ENCODE peak calls at places on chromosomes 2 and 18, in nine cellular contexts. L is GM23338, R is K562, V is fibroblast of lung, C is tibial artery, I is fibroblast of pulmonary artery, T is left lung, A is MM.1S, Y is brain microvascular endothelial cell. F is an unnamed sample.

GRCh38 chr2:38650717-38651116 is 15.2 kb upstream of the GALM start:
- DNase-seq in V (no peak), C (no peak), T (no peak), L (no peak), R (no peak), A (no peak), I (no peak), Y (no peak), F (no peak)

GRCh38 chr18:35998967-35999366 is 26.5 kb downstream of the RMP24 start:
- DNase-seq in T (no peak), V (no peak), C (no peak), L (peak; percentile 26), Y (no peak), I (peak; percentile 22), R (peak; percentile 40), A (no peak), F (no peak)

GRCh38 chr2:216634317-216635148 is 1.3 kb downstream of the IGFBP2 start:
- DNase-seq in T (no peak), A (no peak), V (no peak), L (no peak), R (no peak), C (no peak), I (no peak), Y (no peak), F (peak; percentile 33)

GRCh38 chr2:206603269-206603668 is 39.0 kb upstream of the FAM237A start:
- DNase-seq in A (no peak), R (no peak), C (no peak), T (no peak), Y (no peak), L (no peak), V (no peak), I (no peak), F (no peak)

GRCh38 chr18:8991131-8991530 is 111.4 kb upstream of the NDUFV2 start:
- DNase-seq in T (no peak), Y (no peak), I (no peak), C (no peak), L (no peak), V (peak; percentile 27), A (no peak), R (no peak), F (no peak)

GRCh38 chr18:54734059-54734458 is 94.2 kb upstream of the RAB27B start:
- DNase-seq in I (peak; percentile 92), A (no peak), C (no peak), T (no peak), L (no peak), V (peak; percentile 98), Y (peak; percentile 93), R (peak; percentile 6), F (peak; percentile 92)

GRCh38 chr2:38261569-38262513 is 115.2 kb downstream of the ATL2 start:
- DNase-seq in T (no peak), V (no peak), L (no peak), I (no peak), R (no peak), C (no peak), A (no peak), Y (no peak), F (no peak)

GRCh38 chr2:96734899-96735585 is 4.8 kb downstream of the LMAN2L start:
- DNase-seq in C (no peak), L (no peak), I (no peak), Y (no peak), A (no peak), R (no peak), V (no peak), T (no peak), F (no peak)

GRCh38 chr2:26786207-26787023 is 559 bp downstream of the CENPA start:
- DNase-seq in L (no peak), T (no peak), V (no peak), C (no peak), I (no peak), Y (no peak), R (no peak), A (peak; percentile 41), F (no peak)

GRCh38 chr2:230052299-230052698 is 16.4 kb downstream of the SLC16A14 start:
- DNase-seq in C (no peak), I (peak; percentile 4), R (no peak), T (no peak), L (no peak), Y (peak; percentile 5), V (peak; percentile 39), A (no peak), F (no peak)

GRCh38 chr2:144201868-144202468 is 318.0 kb downstream of the ZEB2 start:
- DNase-seq in R (no peak), T (no peak), A (no peak), L (no peak), V (peak; percentile 44), I (peak; percentile 14), C (no peak), Y (peak; percentile 37), F (peak; percentile 36)

GRCh38 chr18:272650-273049 is 4.8 kb upstream of the THOC1 start:
- DNase-seq in A (no peak), L (no peak), Y (no peak), R (no peak), V (no peak), T (no peak), I (no peak), C (no peak), F (no peak)

GRCh38 chr2:95271381-95271971 is 2.8 kb upstream of the PROM2 start:
- DNase-seq in C (peak; percentile 40), I (no peak), Y (no peak), R (no peak), T (peak; percentile 7), V (no peak), L (no peak), A (no peak), F (no peak)

GRCh38 chr2:234669001-234669400 is 172.1 kb upstream of the ARL4C start:
- DNase-seq in R (no peak), Y (no peak), T (no peak), V (no peak), A (no peak), I (no peak), L (no peak), C (no peak), F (no peak)

GRCh38 chr18:74604366-74604765 is 6.7 kb downstream of the ZNF407 start:
- DNase-seq in I (no peak), Y (no peak), V (no peak), C (no peak), T (no peak), L (no peak), R (no peak), A (no peak), F (no peak)
- TF ChIP-seq CTCF in I (no peak), Y (no peak), V (no peak), C (no peak), T (no peak), L (no peak), R (no peak), A (no peak), F (no peak)

GRCh38 chr2:219523031-219523671 is 8.9 kb downstream of the ASIC4 start:
- DNase-seq in L (peak; percentile 84), T (no peak), A (no peak), C (no peak), R (no peak), I (no peak), V (peak; percentile 27), Y (no peak), F (no peak)
- H3K4me3 ChIP-seq in L (peak overlapping the region; percentile 64), T (no peak overlapping the region), A (no peak overlapping the region), C (peak overlapping the region; percentile 45), R (peak overlapping the region; percentile 22), I (no peak overlapping the region), V (no peak overlapping the region), Y (peak overlapping the region; percentile 17), F (no peak overlapping the region)

GRCh38 chr2:166695154-166695553 is 193.1 kb upstream of the XIRP2 start:
- DNase-seq in Y (no peak), A (no peak), I (no peak), C (no peak), T (no peak), V (no peak), R (no peak), L (no peak), F (no peak)

GRCh38 chr2:166700079-166700478 is 188.2 kb upstream of the XIRP2 start:
- DNase-seq in T (no peak), L (peak; percentile 2), Y (no peak), I (no peak), C (no peak), V (no peak), R (no peak), A (no peak), F (peak; percentile 14)
- TF ChIP-seq CTCF in T (no peak), L (no peak), Y (no peak), I (no peak), C (peak; percentile 27), V (no peak), R (no peak), A (peak; percentile 18), F (peak; percentile 29)

GRCh38 chr18:22074343-22075070 is 94.9 kb upstream of the GATA6 start:
- DNase-seq in I (no peak), A (no peak), V (no peak), R (no peak), Y (no peak), C (peak; percentile 13), T (no peak), L (no peak), F (no peak)
- H3K4me3 ChIP-seq in I (no peak overlapping the region), A (no peak overlapping the region), V (no peak overlapping the region), R (no peak overlapping the region), Y (no peak overlapping the region), C (no peak overlapping the region), T (no peak overlapping the region), L (no peak overlapping the region), F (no peak overlapping the region)

GRCh38 chr2:106107509-106108131 is 86.5 kb downstream of the UXS1 start:
- DNase-seq in Y (peak; percentile 51), A (no peak), L (no peak), R (no peak), T (no peak), C (no peak), V (peak; percentile 56), I (peak; percentile 31), F (peak; percentile 19)
- TF ChIP-seq CTCF in Y (peak; percentile 40), A (no peak), L (no peak), R (no peak), T (no peak), C (peak; percentile 13), V (no peak), I (no peak), F (no peak)

GRCh38 chr2:66438498-66439290 is 3.8 kb downstream of the MEIS1 start:
- DNase-seq in I (no peak), T (no peak), V (peak; percentile 41), R (no peak), Y (no peak), L (no peak), C (no peak), A (peak; percentile 36), F (peak; percentile 66)
- H3K4me3 ChIP-seq in I (peak overlapping the region; percentile 92), T (peak overlapping the region; percentile 56), V (peak overlapping the region; percentile 81), R (no peak overlapping the region), Y (peak overlapping the region; percentile 76), L (peak overlapping the region; percentile 63), C (peak overlapping the region; percentile 81), A (peak overlapping the region; percentile 82), F (peak overlapping the region; percentile 62)

F was measured in astrocyte of the spinal cord.